ENCODE peak calls at places on chromosomes 3 and 15, in four cellular contexts. K is epithelial cell of prostate, B is ovary, W is uterus. S is an unnamed sample.

GRCh38 chr15:68177747-68178146 is 27.4 kb downstream of the CALML4 start:
- DNase-seq in W (no peak), B (no peak), K (no peak), S (no peak)

GRCh38 chr3:132912416-132912753 is 125.8 kb upstream of the TMEM108 start:
- DNase-seq in W (no peak), K (no peak), B (no peak), S (no peak)

GRCh38 chr3:47847256-47847655 is 44.3 kb downstream of the DHX30 start:
- DNase-seq in K (no peak), W (no peak), B (no peak), S (no peak)

GRCh38 chr3:161096771-161097367 is 8.3 kb downstream of the B3GALNT1 start:
- DNase-seq in W (no peak), B (no peak), K (no peak), S (peak)

GRCh38 chr15:29422606-29423005 is 153.0 kb upstream of the NSMCE3 start:
- DNase-seq in W (no peak), B (no peak), K (no peak), S (no peak)

GRCh38 chr3:177595789-177596188 is 398.5 kb upstream of the TBL1XR1 start:
- DNase-seq in B (no peak), W (no peak), K (no peak), S (no peak)

GRCh38 chr3:195097331-195098255 is 173.4 kb downstream of the XXYLT1 start:
- DNase-seq in B (no peak), W (no peak), K (peak), S (no peak)

GRCh38 chr3:86887876-86888275 is 103.1 kb downstream of the VGLL3 start:
- DNase-seq in W (no peak), K (no peak), B (no peak), S (no peak)

GRCh38 chr15:75661041-75661778 is 13.5 kb downstream of the SNX33 start:
- DNase-seq in B (peak), K (peak), W (peak), S (no peak)

GRCh38 chr3:47019201-47019600 is 39.7 kb downstream of the NBEAL2 start:
- DNase-seq in W (no peak), B (no peak), K (peak), S (no peak)

GRCh38 chr3:45551214-45552010 is 43.1 kb upstream of the LIMD1 start:
- DNase-seq in K (peak), B (peak), W (peak), S (peak)

GRCh38 chr3:278300-279064 is 81.9 kb downstream of the CHL1 start:
- DNase-seq in B (no peak), W (no peak), K (no peak), S (no peak)

GRCh38 chr3:67077656-67078055 is 79.5 kb downstream of the KBTBD8 start:
- DNase-seq in W (no peak), B (no peak), K (no peak), S (no peak)

GRCh38 chr3:61315874-61316273 is 64.6 kb upstream of the FHIT start:
- DNase-seq in K (no peak), B (no peak), W (no peak), S (peak)

GRCh38 chr3:72380711-72381508 is 467.3 kb downstream of the SHQ1 start:
- DNase-seq in K (no peak), B (no peak), W (no peak), S (no peak)

GRCh38 chr15:80988148-80988796 is 1.3 kb downstream of the MESD start:
- DNase-seq in W (no peak), K (no peak), B (no peak), S (no peak)

GRCh38 chr15:61794276-61794675 is 266.0 kb downstream of the VPS13C start:
- DNase-seq in W (no peak), K (no peak), B (no peak), S (no peak)

GRCh38 chr15:82294061-82294690 is 31.6 kb downstream of the SAXO2 start:
- DNase-seq in B (no peak), W (no peak), K (no peak), S (no peak)

GRCh38 chr3:46856576-46857471 is 6.4 kb downstream of the MYL3 start:
- DNase-seq in W (peak), B (no peak), K (no peak), S (no peak)

GRCh38 chr3:10453764-10454163 is 51.6 kb downstream of the ATP2B2 start:
- DNase-seq in B (no peak), W (no peak), K (no peak), S (no peak)